ENCODE peak calls at places on chromosome X, in nine cellular contexts. M, L, N, Q, U, D, I, C and H are unnamed samples.

GRCh38 chrX:56726609-56727008 is 2.4 kb upstream of the NBDY start:
- DNase-seq in M (peak), L (peak), N (peak), Q (peak), U (peak), D (no peak), I (peak), C (no peak), H (no peak)

GRCh38 chrX:132367984-132368383 is 120.9 kb downstream of the MBNL3 start:
- DNase-seq in M (no peak), L (no peak), N (no peak), Q (no peak), U (no peak), D (no peak), I (no peak), C (no peak), H (no peak)

GRCh38 chrX:44440006-44440405 is 96.5 kb upstream of the EFHC2 start:
- DNase-seq in M (no peak), L (no peak), N (no peak), Q (peak), U (no peak), D (no peak), I (no peak), C (no peak), H (no peak)

GRCh38 chrX:42992199-42992943 is 214.4 kb upstream of the PPP1R2C start:
- DNase-seq in M (peak), L (no peak), N (peak), Q (no peak), U (peak), D (no peak), I (no peak), C (no peak), H (no peak)

GRCh38 chrX:139246295-139246694 is 284.2 kb upstream of the F9 start:
- DNase-seq in M (peak), L (no peak), N (peak), Q (no peak), U (no peak), D (no peak), I (no peak), C (no peak), H (no peak)

GRCh38 chrX:136689441-136689840 is 41.5 kb downstream of the CD40LG start:
- DNase-seq in M (peak), L (no peak), N (peak), Q (no peak), U (no peak), D (no peak), I (peak), C (no peak), H (no peak)

GRCh38 chrX:11786862-11787261 is 28.8 kb downstream of the MSL3 start:
- DNase-seq in M (no peak), L (no peak), N (no peak), Q (no peak), U (no peak), D (no peak), I (no peak), C (no peak), H (no peak)

GRCh38 chrX:141341341-141341740 is 99.0 kb upstream of the SPANXC start:
- DNase-seq in M (peak), L (peak), N (peak), Q (no peak), U (peak), D (no peak), I (no peak), C (no peak), H (no peak)

DNA sequence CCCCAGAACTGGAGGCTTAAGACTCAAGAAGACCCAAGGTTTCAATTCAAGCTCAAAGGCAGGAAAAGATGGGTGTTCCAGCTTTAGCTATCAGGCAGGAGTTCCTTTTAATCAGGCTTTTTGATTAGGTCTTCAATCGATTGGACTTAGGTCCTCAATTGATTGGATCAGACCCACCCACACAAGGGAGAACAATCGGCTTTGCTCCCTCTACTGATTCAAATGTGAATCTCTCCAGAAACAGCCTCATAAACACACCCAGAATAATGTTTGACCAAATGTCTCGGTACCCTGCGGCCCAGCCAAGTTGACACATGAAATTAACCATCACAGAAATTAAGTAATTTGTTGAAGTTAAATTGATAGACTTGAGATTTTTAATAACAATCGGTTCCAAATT is 917.1 kb upstream of the FTHL17 start:
- DNase-seq in M (no peak), L (no peak), N (no peak), Q (no peak), U (no peak), D (no peak), I (no peak), C (no peak), H (no peak)
- TF ChIP-seq CTCF in M (no peak), L (no peak), N (no peak), Q (peak), U (no peak), D (no peak), I (no peak), C (no peak), H (no peak)

GRCh38 chrX:103954259-103954658 is 8.2 kb upstream of the TMSB15B start:
- DNase-seq in M (no peak), L (no peak), N (no peak), Q (no peak), U (no peak), D (no peak), I (no peak), C (no peak), H (no peak)
- H3K4me3 ChIP-seq in M (no peak), L (no peak), N (no peak), Q (no peak), U (no peak), D (no peak), I (no peak), C (no peak), H (no peak)

GRCh38 chrX:50100188-50100587 is 100.6 kb downstream of the AKAP4 start:
- DNase-seq in M (no peak), L (no peak), N (peak), Q (peak), U (peak), D (no peak), I (no peak), C (no peak), H (no peak)
- TF ChIP-seq CTCF in M (peak), L (peak), N (peak), Q (peak), U (peak), D (no peak), I (no peak), C (peak), H (no peak)

DNA sequence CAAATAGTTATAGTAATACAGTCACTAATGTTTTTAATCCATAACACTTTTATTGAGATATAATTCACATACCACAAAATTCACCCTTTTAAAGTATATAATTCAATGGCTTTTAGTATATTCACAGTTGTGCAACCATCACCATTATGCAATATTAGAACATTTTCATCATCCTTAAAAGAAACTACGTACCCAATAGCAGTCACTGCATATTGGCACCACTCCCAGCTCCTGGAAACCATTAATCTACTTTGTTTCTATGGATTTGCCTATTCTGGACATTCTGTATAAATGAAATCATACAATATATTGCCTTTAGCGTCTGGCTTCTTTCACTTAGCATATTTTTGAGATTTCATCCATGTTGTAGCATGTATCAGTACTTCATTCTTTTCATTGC is 99.3 kb downstream of the AMMECR1 start:
- DNase-seq in M (no peak), L (no peak), N (no peak), Q (peak), U (peak), D (no peak), I (no peak), C (no peak), H (no peak)
- H3K4me3 ChIP-seq in M (no peak), L (no peak), N (no peak), Q (no peak), U (no peak), D (no peak), I (no peak), C (no peak), H (no peak)